ENCODE peak calls at places on chromosomes 13 and 19, in ten cellular contexts. B is stimulated activated CD4-positive, alpha-beta T cell treated with anti-CD3 and anti-CD28 coated beads, Interleukin-12 subunit alpha, Interleukin-12 subunit beta, amount 100 ng/mL, for 48 hours; C is substantia nigra; A is WTC11; X is heart right ventricle; T is EH; N is HFFc6; V is heart left ventricle; J is NCI-H1105; U is NCI-H748 treated with DMSO at 0.1 percent for 48 hours. H is an unnamed sample.

GRCh38 chr19:44582581-44583265 is 30.6 kb upstream of the IGSF23 start:
- DNase-seq in B (no peak), C (no peak), A (peak), X (peak), T (peak), N (peak), V (peak), J (no peak), U (no peak), H (no peak)

GRCh38 chr19:12766051-12766521 is 9.3 kb downstream of the HOOK2 start:
- DNase-seq in B (peak), C (peak), A (peak), X (peak), T (peak), N (peak), V (peak), J (no peak), U (peak), H (peak)

GRCh38 chr13:81639984-81640582 is 1299.2 kb upstream of the SPRY2 start:
- DNase-seq in B (no peak), C (no peak), A (peak), X (no peak), T (no peak), N (no peak), V (no peak), J (no peak), U (peak), H (no peak)

GRCh38 chr19:41868989-41869300 is 8.1 kb upstream of the CD79A start:
- DNase-seq in B (no peak), C (no peak), A (no peak), X (no peak), T (no peak), N (no peak), V (no peak), J (no peak), U (no peak), H (no peak)

GRCh38 chr13:94700051-94700535 is 12.3 kb downstream of the SOX21 start:
- DNase-seq in B (no peak), C (no peak), A (no peak), X (no peak), T (no peak), N (no peak), V (no peak), J (no peak), U (no peak), H (no peak)

GRCh38 chr19:47032171-47032811 is 12.7 kb downstream of the NPAS1 start:
- DNase-seq in B (peak), C (no peak), A (peak), X (peak), T (peak), N (no peak), V (no peak), J (peak), U (peak), H (no peak)

GRCh38 chr19:51025401-51025800 is 1.0 kb downstream of the KLK11 start:
- DNase-seq in B (no peak), C (no peak), A (no peak), X (no peak), T (no peak), N (no peak), V (no peak), J (no peak), U (no peak), H (no peak)

GRCh38 chr13:81275666-81276258 is 934.8 kb upstream of the SPRY2 start:
- DNase-seq in B (no peak), C (no peak), A (peak), X (no peak), T (no peak), N (no peak), V (no peak), J (no peak), U (no peak), H (no peak)

GRCh38 chr19:30580673-30581072 is 208.5 kb downstream of the ZNF536 start:
- DNase-seq in B (no peak), C (no peak), A (no peak), X (no peak), T (no peak), N (no peak), V (no peak), J (no peak), U (no peak), H (no peak)

GRCh38 chr19:3275583-3276340 is 51.3 kb downstream of the CELF5 start:
- DNase-seq in B (peak), C (no peak), A (peak), X (peak), T (peak), N (peak), V (peak), J (peak), U (peak), H (peak)

GRCh38 chr13:59444210-59444857 is 719.4 kb downstream of the DIAPH3 start:
- DNase-seq in B (no peak), C (no peak), A (no peak), X (no peak), T (no peak), N (no peak), V (no peak), J (no peak), U (peak), H (no peak)

GRCh38 chr19:23787106-23787505 is 28.4 kb upstream of the ZNF681 start:
- DNase-seq in B (no peak), C (no peak), A (no peak), X (no peak), T (peak), N (peak), V (no peak), J (no peak), U (no peak), H (no peak)

GRCh38 chr13:49214917-49215376 is 5.2 kb upstream of the MLNR start:
- DNase-seq in B (no peak), C (peak), A (peak), X (peak), T (peak), N (no peak), V (peak), J (no peak), U (no peak), H (no peak)

GRCh38 chr19:37243206-37243632 is 25.2 kb downstream of the ZNF383 start:
- DNase-seq in B (no peak), C (no peak), A (no peak), X (no peak), T (no peak), N (no peak), V (no peak), J (no peak), U (no peak), H (no peak)

GRCh38 chr19:8017808-8018207 is 12.4 kb upstream of the ELAVL1 start:
- DNase-seq in B (no peak), C (no peak), A (no peak), X (no peak), T (no peak), N (no peak), V (no peak), J (no peak), U (no peak), H (no peak)

GRCh38 chr19:1299822-1300221 is 14.1 kb downstream of the EFNA2 start:
- DNase-seq in B (no peak), C (no peak), A (no peak), X (no peak), T (no peak), N (no peak), V (no peak), J (no peak), U (no peak), H (no peak)

GRCh38 chr13:32940601-32941000 is 75.6 kb upstream of the KL start:
- DNase-seq in B (no peak), C (no peak), A (no peak), X (peak), T (peak), N (no peak), V (peak), J (no peak), U (no peak), H (no peak)

GRCh38 chr13:74288361-74288911 is 154.2 kb upstream of the KLF12 start:
- DNase-seq in B (no peak), C (peak), A (peak), X (peak), T (no peak), N (no peak), V (peak), J (peak), U (peak), H (peak)

GRCh38 chr13:60427285-60427684 is 30.3 kb downstream of the TDRD3 start:
- DNase-seq in B (no peak), C (no peak), A (no peak), X (no peak), T (no peak), N (no peak), V (no peak), J (no peak), U (no peak), H (no peak)

GRCh38 chr19:13838071-13838942 is 38.6 kb upstream of the NANOS3 start:
- DNase-seq in B (no peak), C (no peak), A (no peak), X (no peak), T (no peak), N (no peak), V (no peak), J (no peak), U (no peak), H (no peak)

GRCh38 chr13:31073859-31074718 is 87.6 kb downstream of the HSPH1 start:
- DNase-seq in B (peak), C (no peak), A (no peak), X (no peak), T (peak), N (peak), V (no peak), J (no peak), U (no peak), H (no peak)

GRCh38 chr19:50651174-50651573 is 1.9 kb downstream of the C19orf81 start:
- DNase-seq in B (no peak), C (no peak), A (no peak), X (no peak), T (no peak), N (no peak), V (no peak), J (no peak), U (no peak), H (no peak)

GRCh38 chr19:38921420-38922274 is 8.9 kb downstream of the SARS2 start:
- DNase-seq in B (no peak), C (no peak), A (no peak), X (no peak), T (no peak), N (no peak), V (no peak), J (no peak), U (no peak), H (no peak)

GRCh38 chr13:106468948-106469590 is 66.4 kb downstream of the EFNB2 start:
- DNase-seq in B (no peak), C (no peak), A (no peak), X (no peak), T (no peak), N (no peak), V (no peak), J (no peak), U (no peak), H (no peak)

GRCh38 chr13:32031815-32032345 is 306 bp downstream of the FRY start:
- DNase-seq in B (no peak), C (no peak), A (no peak), X (no peak), T (peak), N (no peak), V (no peak), J (no peak), U (peak), H (no peak)

GRCh38 chr19:13132471-13133166 is 14.6 kb downstream of the NACC1 start:
- DNase-seq in B (peak), C (no peak), A (no peak), X (no peak), T (peak), N (peak), V (no peak), J (no peak), U (no peak), H (no peak)

GRCh38 chr13:19737844-19738557 is 44.7 kb downstream of the PSPC1 start:
- DNase-seq in B (no peak), C (no peak), A (no peak), X (no peak), T (no peak), N (no peak), V (no peak), J (no peak), U (no peak), H (no peak)

GRCh38 chr19:44617481-44617880 is 4.1 kb downstream of the IGSF23 start:
- DNase-seq in B (no peak), C (no peak), A (no peak), X (no peak), T (no peak), N (no peak), V (no peak), J (no peak), U (no peak), H (no peak)

GRCh38 chr13:114050536-114051450 is 76.9 kb upstream of the C13orf46 start:
- DNase-seq in B (no peak), C (no peak), A (no peak), X (no peak), T (no peak), N (no peak), V (no peak), J (no peak), U (no peak), H (no peak)

H was measured in caudate nucleus.